ENCODE peak calls at places on chromosomes 11 and 22, in four cellular contexts. One of them, this sample, is unnamed.

GRCh38 chr11:61718613-61719302 is 33.7 kb upstream of the MYRF start:
- DNase-seq in AG10803: peak
- DNase-seq in A549: no peak
- DNase-seq in cardiac muscle cell: peak
- DNase-seq in this sample: no peak

GRCh38 chr11:73280606-73281005 is 8.5 kb downstream of the P2RY6 start:
- DNase-seq in AG10803: no peak
- DNase-seq in A549: no peak
- DNase-seq in cardiac muscle cell: no peak
- DNase-seq in this sample: no peak

GRCh38 chr11:12430351-12430750 is 53.0 kb downstream of the PARVA start:
- DNase-seq in AG10803: peak
- DNase-seq in A549: no peak
- DNase-seq in cardiac muscle cell: no peak
- DNase-seq in this sample: peak

GRCh38 chr22:41203118-41203517 is 2.0 kb upstream of the L3MBTL2 start:
- DNase-seq in AG10803: no peak
- DNase-seq in A549: no peak
- DNase-seq in cardiac muscle cell: no peak
- DNase-seq in this sample: no peak

GRCh38 chr11:35485656-35486318 is 39.6 kb downstream of the PAMR1 start:
- DNase-seq in AG10803: peak
- DNase-seq in A549: peak
- DNase-seq in cardiac muscle cell: peak
- DNase-seq in this sample: peak

GRCh38 chr11:22898036-22898435 is 37.8 kb upstream of the CCDC179 start:
- DNase-seq in AG10803: no peak
- DNase-seq in A549: no peak
- DNase-seq in cardiac muscle cell: no peak
- DNase-seq in this sample: no peak

GRCh38 chr11:65627202-65627601 is 10.7 kb upstream of the SIPA1 start:
- DNase-seq in AG10803: no peak
- DNase-seq in A549: no peak
- DNase-seq in cardiac muscle cell: no peak
- DNase-seq in this sample: no peak

GRCh38 chr11:64867748-64868462 is 10.5 kb downstream of the EHD1 start:
- DNase-seq in AG10803: no peak
- DNase-seq in A549: no peak
- DNase-seq in cardiac muscle cell: no peak
- DNase-seq in this sample: no peak

GRCh38 chr11:15584158-15584557 is 469.4 kb downstream of the INSC start:
- DNase-seq in AG10803: no peak
- DNase-seq in A549: no peak
- DNase-seq in cardiac muscle cell: no peak
- DNase-seq in this sample: no peak

GRCh38 chr11:64769283-64769682 is 9.1 kb downstream of the SF1 start:
- DNase-seq in AG10803: no peak
- DNase-seq in A549: no peak
- DNase-seq in cardiac muscle cell: no peak
- DNase-seq in this sample: no peak

GRCh38 chr11:117417342-117417741 is 89.7 kb downstream of the CEP164 start:
- DNase-seq in AG10803: no peak
- DNase-seq in A549: no peak
- DNase-seq in cardiac muscle cell: no peak
- DNase-seq in this sample: no peak

GRCh38 chr11:629237-629583 is 2.2 kb upstream of the SCT start:
- DNase-seq in AG10803: no peak
- DNase-seq in A549: no peak
- DNase-seq in cardiac muscle cell: peak
- DNase-seq in this sample: no peak

GRCh38 chr11:134583397-134583990 is 171.5 kb upstream of the B3GAT1 start:
- DNase-seq in AG10803: no peak
- DNase-seq in A549: no peak
- DNase-seq in cardiac muscle cell: no peak
- DNase-seq in this sample: no peak

GRCh38 chr11:16806791-16807190 is 68.3 kb downstream of the C11orf58 start:
- DNase-seq in AG10803: peak
- DNase-seq in A549: no peak
- DNase-seq in cardiac muscle cell: no peak
- DNase-seq in this sample: no peak

GRCh38 chr11:33544593-33545373 is 155.8 kb downstream of the C11orf91 start:
- DNase-seq in AG10803: no peak
- DNase-seq in A549: no peak
- DNase-seq in cardiac muscle cell: no peak
- DNase-seq in this sample: no peak

GRCh38 chr11:27216268-27217149 is 146.5 kb downstream of the CCDC34 start:
- DNase-seq in AG10803: peak
- DNase-seq in A549: no peak
- DNase-seq in cardiac muscle cell: peak
- DNase-seq in this sample: no peak

GRCh38 chr11:2156416-2157182 is 4.4 kb downstream of the INS start:
- DNase-seq in AG10803: peak
- DNase-seq in A549: peak
- DNase-seq in cardiac muscle cell: peak
- DNase-seq in this sample: peak

GRCh38 chr11:77071671-77072605 is 5.2 kb downstream of the CAPN5 start:
- DNase-seq in AG10803: peak
- DNase-seq in A549: no peak
- DNase-seq in cardiac muscle cell: no peak
- DNase-seq in this sample: no peak

GRCh38 chr11:2993000-2993330 is 836 bp upstream of the NAP1L4 start:
- DNase-seq in AG10803: no peak
- DNase-seq in A549: peak
- DNase-seq in cardiac muscle cell: no peak
- DNase-seq in this sample: no peak

GRCh38 chr11:11968511-11969280 is 39.7 kb downstream of the DKK3 start:
- DNase-seq in AG10803: peak
- DNase-seq in A549: no peak
- DNase-seq in cardiac muscle cell: no peak
- DNase-seq in this sample: no peak

GRCh38 chr22:30829901-30830550 is 135.4 kb downstream of the OSBP2 start:
- DNase-seq in AG10803: peak
- DNase-seq in A549: peak
- DNase-seq in cardiac muscle cell: no peak
- DNase-seq in this sample: peak

GRCh38 chr11:94938399-94939055 is 34.8 kb downstream of the CWC15 start:
- DNase-seq in AG10803: peak
- DNase-seq in A549: no peak
- DNase-seq in cardiac muscle cell: no peak
- DNase-seq in this sample: no peak

GRCh38 chr11:93935826-93936225 is 85.3 kb upstream of the HEPHL1 start:
- DNase-seq in AG10803: no peak
- DNase-seq in A549: no peak
- DNase-seq in cardiac muscle cell: no peak
- DNase-seq in this sample: no peak

GRCh38 chr11:45816614-45817013 is 11.7 kb downstream of the SLC35C1 start:
- DNase-seq in AG10803: no peak
- DNase-seq in A549: no peak
- DNase-seq in cardiac muscle cell: no peak
- DNase-seq in this sample: no peak

GRCh38 chr11:64090811-64091516 is 55.2 kb downstream of the FLRT1 start:
- DNase-seq in AG10803: peak
- DNase-seq in A549: peak
- DNase-seq in cardiac muscle cell: no peak
- DNase-seq in this sample: no peak

GRCh38 chr11:8707541-8708270 is 25.1 kb downstream of the RPL27A start:
- DNase-seq in AG10803: no peak
- DNase-seq in A549: no peak
- DNase-seq in cardiac muscle cell: no peak
- DNase-seq in this sample: no peak

GRCh38 chr22:40203568-40203967 is 25.8 kb downstream of the TNRC6B start:
- DNase-seq in AG10803: peak
- DNase-seq in A549: no peak
- DNase-seq in cardiac muscle cell: no peak
- DNase-seq in this sample: no peak

GRCh38 chr11:133547808-133548494 is 15.7 kb upstream of the OPCML start:
- DNase-seq in AG10803: no peak
- DNase-seq in A549: no peak
- DNase-seq in cardiac muscle cell: no peak
- DNase-seq in this sample: no peak

GRCh38 chr11:19625438-19625837 is 87.2 kb upstream of the NAV2 start:
- DNase-seq in AG10803: no peak
- DNase-seq in A549: no peak
- DNase-seq in cardiac muscle cell: no peak
- DNase-seq in this sample: no peak

GRCh38 chr11:107741044-107741823 is 29.4 kb upstream of the SLN start:
- DNase-seq in AG10803: peak
- DNase-seq in A549: no peak
- DNase-seq in cardiac muscle cell: peak
- DNase-seq in this sample: peak

GRCh38 chr11:95512177-95512576 is 277.4 kb downstream of the FAM76B start:
- DNase-seq in AG10803: peak
- DNase-seq in A549: no peak
- DNase-seq in cardiac muscle cell: no peak
- DNase-seq in this sample: no peak

GRCh38 chr22:22099833-22100812 is 117.5 kb upstream of the TOP3B start:
- DNase-seq in AG10803: no peak
- DNase-seq in A549: no peak
- DNase-seq in cardiac muscle cell: no peak
- DNase-seq in this sample: no peak
- TF ChIP-seq CTCF in AG10803: peak
- TF ChIP-seq CTCF in A549: no peak
- TF ChIP-seq CTCF in cardiac muscle cell: peak
- TF ChIP-seq CTCF in this sample: no peak

GRCh38 chr22:36860438-36860820 is 377 bp upstream of the NCF4 start:
- DNase-seq in AG10803: no peak
- DNase-seq in A549: no peak
- DNase-seq in cardiac muscle cell: no peak
- DNase-seq in this sample: no peak

GRCh38 chr22:36858966-36859365 is 1.8 kb upstream of the NCF4 start:
- DNase-seq in AG10803: no peak
- DNase-seq in A549: no peak
- DNase-seq in cardiac muscle cell: no peak
- DNase-seq in this sample: no peak

GRCh38 chr22:36858156-36858555 is 2.6 kb upstream of the NCF4 start:
- DNase-seq in AG10803: no peak
- DNase-seq in A549: no peak
- DNase-seq in cardiac muscle cell: no peak
- DNase-seq in this sample: no peak

GRCh38 chr22:36860821-36861659 is at the start of gene NCF4:
- DNase-seq in AG10803: no peak
- DNase-seq in A549: no peak
- DNase-seq in cardiac muscle cell: no peak
- DNase-seq in this sample: no peak

GRCh38 chr22:36860017-36860416 is 789 bp upstream of the NCF4 start:
- DNase-seq in AG10803: no peak
- DNase-seq in A549: no peak
- DNase-seq in cardiac muscle cell: no peak
- DNase-seq in this sample: no peak
- TF ChIP-seq CTCF in AG10803: peak
- TF ChIP-seq CTCF in A549: no peak
- TF ChIP-seq CTCF in cardiac muscle cell: peak
- TF ChIP-seq CTCF in this sample: no peak

DNA sequence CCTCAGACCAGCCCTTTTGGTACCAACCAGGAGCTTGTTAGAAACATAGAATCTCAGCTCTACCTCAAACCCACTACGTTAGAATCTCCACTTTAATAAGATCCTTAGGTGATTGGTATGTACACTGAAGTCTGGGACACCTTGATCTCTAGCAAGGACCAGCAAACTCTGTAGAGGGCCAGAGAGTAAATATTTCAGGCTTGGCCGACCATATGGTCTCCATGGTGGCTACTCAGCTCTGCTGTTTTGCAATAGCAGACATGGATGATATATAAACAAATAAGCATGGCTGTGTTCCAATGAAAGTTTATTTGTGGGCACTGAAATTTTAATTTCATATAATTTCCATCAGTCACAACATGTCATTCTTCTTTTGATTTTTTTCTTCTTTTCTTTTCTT is 23.9 kb downstream of the UBASH3B start:
- DNase-seq in AG10803: no peak
- DNase-seq in A549: no peak
- DNase-seq in cardiac muscle cell: no peak
- DNase-seq in this sample: no peak
- TF ChIP-seq CTCF in AG10803: no peak
- TF ChIP-seq CTCF in A549: no peak
- TF ChIP-seq CTCF in cardiac muscle cell: no peak
- TF ChIP-seq CTCF in this sample: no peak

DNA sequence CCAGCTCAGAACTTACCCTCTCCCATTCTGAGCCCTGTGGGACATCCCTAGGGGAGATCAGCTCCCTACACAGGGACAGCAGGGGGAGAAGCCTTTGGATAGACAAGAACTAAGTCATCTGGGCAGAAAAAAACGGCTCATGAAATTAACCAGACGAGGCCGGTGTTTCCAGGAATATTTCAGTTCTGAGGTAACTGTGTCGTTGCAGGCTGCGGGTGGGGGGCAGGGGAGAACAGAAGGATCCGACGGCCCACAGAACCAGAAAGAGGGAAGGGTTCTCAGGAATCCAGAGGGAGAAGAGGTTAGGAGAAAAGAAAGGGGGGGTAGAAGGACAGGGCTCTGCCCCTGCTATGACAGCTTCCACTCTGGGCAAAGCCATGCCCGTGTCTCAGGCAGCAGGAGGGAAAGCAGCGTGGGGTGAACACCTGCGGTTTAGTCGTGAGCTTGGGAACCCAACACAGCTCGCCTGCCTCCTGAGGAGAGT is 3.6 kb downstream of the CLCF1 start:
- DNase-seq in AG10803: no peak
- DNase-seq in A549: no peak
- DNase-seq in cardiac muscle cell: no peak
- DNase-seq in this sample: no peak
- TF ChIP-seq CTCF in AG10803: no peak
- TF ChIP-seq CTCF in A549: no peak
- TF ChIP-seq CTCF in cardiac muscle cell: no peak
- TF ChIP-seq CTCF in this sample: no peak

DNA sequence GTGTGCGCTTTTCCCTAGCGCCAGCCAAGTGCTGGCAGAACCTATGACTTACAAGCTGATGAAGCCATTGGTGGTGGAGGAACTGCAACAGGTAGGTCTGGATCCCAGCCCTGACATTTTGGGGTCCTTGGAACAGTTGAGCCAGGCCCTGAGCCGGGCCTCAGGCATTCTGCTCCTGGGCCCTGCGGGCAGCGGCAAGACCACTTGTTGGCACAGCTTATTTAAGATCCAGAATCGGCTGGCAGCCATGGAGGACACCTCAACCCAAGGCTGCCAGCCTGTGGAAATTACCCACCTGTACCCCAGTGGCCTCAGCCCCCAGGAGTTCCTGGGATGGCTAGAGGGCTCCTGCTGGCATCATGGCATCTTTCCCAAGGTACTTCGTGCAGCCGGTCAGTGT is 49.7 kb downstream of the DNHD1 start:
- DNase-seq in AG10803: no peak
- DNase-seq in A549: no peak
- DNase-seq in cardiac muscle cell: no peak
- DNase-seq in this sample: no peak
- TF ChIP-seq CTCF in AG10803: no peak
- TF ChIP-seq CTCF in A549: no peak
- TF ChIP-seq CTCF in cardiac muscle cell: no peak
- TF ChIP-seq CTCF in this sample: no peak